ENCODE peak calls at places on chromosomes 7 and 10, in five cellular contexts. Q is activated CD4-positive, CD25-positive, alpha-beta regulatory T cell; E is lower lobe of right lung; O is SK-N-DZ; G is hippocampal formation. F is an unnamed sample.
A peak's percentile ranks its signal among the peaks of the same experiment; 100 is the strongest.

GRCh38 chr7:76352193-76352592 is 6.6 kb downstream of the YWHAG start:
- DNase-seq in G (no peak), Q (no peak), E (no peak), O (no peak), F (no peak)

GRCh38 chr10:31873724-31874123 is 54.9 kb downstream of the ARHGAP12 start:
- DNase-seq in O (no peak), G (no peak), Q (no peak), E (no peak), F (no peak)

GRCh38 chr10:124917168-124917938 is 24.6 kb upstream of the ZRANB1 start:
- DNase-seq in Q (peak; percentile 12), G (no peak), O (peak; percentile 43), E (peak; percentile 56), F (peak; percentile 30)

GRCh38 chr7:55590517-55591281 is 18.4 kb upstream of the VOPP1 start:
- DNase-seq in O (no peak), E (no peak), G (no peak), Q (no peak), F (no peak)

GRCh38 chr10:126844406-126844805 is 60.8 kb upstream of the DOCK1 start:
- DNase-seq in G (no peak), E (no peak), O (no peak), Q (no peak), F (no peak)

GRCh38 chr7:18163091-18163490 is 135.4 kb upstream of the PRPS1L1 start:
- DNase-seq in G (no peak), O (no peak), Q (no peak), E (no peak), F (no peak)

GRCh38 chr7:28318126-28318762 is 94.1 kb upstream of the CREB5 start:
- DNase-seq in G (no peak), Q (no peak), O (no peak), E (no peak), F (no peak)

GRCh38 chr7:150941983-150942590 is 36.0 kb downstream of the KCNH2 start:
- DNase-seq in Q (no peak), O (peak; percentile 69), G (peak; percentile 7), E (peak; percentile 58), F (no peak)

GRCh38 chr7:145289384-145289783 is 453.5 kb upstream of the TPK1 start:
- DNase-seq in O (no peak), G (no peak), Q (no peak), E (no peak), F (no peak)

GRCh38 chr7:48360574-48360973 is 189.3 kb downstream of the ABCA13 start:
- DNase-seq in E (no peak), O (no peak), Q (no peak), G (no peak), F (no peak)

GRCh38 chr7:21568762-21569161 is 25.9 kb downstream of the DNAH11 start:
- DNase-seq in G (no peak), E (no peak), Q (no peak), O (no peak), F (no peak)

GRCh38 chr10:3455385-3456334 is 283.1 kb upstream of the PITRM1 start:
- DNase-seq in E (no peak), G (no peak), O (no peak), Q (no peak), F (no peak)

GRCh38 chr10:72414642-72415041 is 59.9 kb upstream of the DNAJB12 start:
- DNase-seq in Q (no peak), E (no peak), O (no peak), G (no peak), F (no peak)

GRCh38 chr7:155589001-155589980 is 42.9 kb upstream of the CNPY1 start:
- DNase-seq in O (peak; percentile 27), Q (no peak), E (no peak), G (no peak), F (no peak)

GRCh38 chr7:24435002-24435401 is 138.2 kb upstream of the PALS2 start:
- DNase-seq in O (no peak), E (no peak), Q (no peak), G (no peak), F (no peak)

GRCh38 chr10:36688717-36689116 is 436.7 kb upstream of the ANKRD30A start:
- DNase-seq in Q (no peak), G (no peak), E (no peak), O (no peak), F (no peak)

GRCh38 chr7:106462365-106462859 is 177.6 kb upstream of the NAMPT start:
- DNase-seq in Q (no peak), O (peak; percentile 24), G (no peak), E (no peak), F (no peak)

GRCh38 chr10:114708717-114709352 is 50.8 kb upstream of the ABLIM1 start:
- DNase-seq in Q (no peak), G (no peak), E (no peak), O (no peak), F (no peak)

GRCh38 chr10:62744136-62744535 is 60.4 kb upstream of the ADO start:
- DNase-seq in O (no peak), Q (no peak), E (no peak), G (no peak), F (no peak)

GRCh38 chr10:102511562-102512274 is 7.9 kb downstream of the SUFU start:
- DNase-seq in E (no peak), Q (no peak), O (no peak), G (no peak), F (no peak)

GRCh38 chr10:98110356-98110755 is 24.1 kb upstream of the R3HCC1L start:
- DNase-seq in O (no peak), G (no peak), E (no peak), Q (no peak), F (no peak)

GRCh38 chr10:84108797-84109196 is 30.5 kb upstream of the GHITM start:
- DNase-seq in Q (no peak), O (no peak), G (no peak), E (no peak), F (no peak)

GRCh38 chr7:11153694-11154093 is 180.0 kb downstream of the PHF14 start:
- DNase-seq in Q (no peak), O (no peak), E (no peak), G (no peak), F (no peak)

GRCh38 chr10:76523215-76523614 is 1091.8 kb downstream of the LRMDA start:
- DNase-seq in Q (no peak), G (no peak), E (no peak), O (no peak), F (no peak)

GRCh38 chr7:151808296-151809155 is 68.4 kb downstream of the PRKAG2 start:
- DNase-seq in Q (no peak), G (no peak), E (peak; percentile 48), O (peak; percentile 75), F (no peak)

GRCh38 chr10:22655312-22655973 is 58.9 kb downstream of the PIP4K2A start:
- DNase-seq in E (no peak), G (no peak), O (no peak), Q (no peak), F (peak; percentile 38)

GRCh38 chr10:43594944-43595589 is 11.2 kb upstream of the ZNF485 start:
- DNase-seq in O (no peak), Q (no peak), E (no peak), G (no peak), F (no peak)

GRCh38 chr7:15400440-15400839 is 161.4 kb downstream of the AGMO start:
- DNase-seq in O (no peak), E (no peak), Q (no peak), G (no peak), F (no peak)

GRCh38 chr7:104142147-104142546 is 65.7 kb downstream of the ORC5 start:
- DNase-seq in G (no peak), O (no peak), Q (no peak), E (no peak), F (no peak)

GRCh38 chr7:134737561-134738353 is 41.7 kb upstream of the CALD1 start:
- DNase-seq in O (no peak), Q (no peak), E (no peak), G (no peak), F (no peak)

GRCh38 chr7:38070718-38071117 is 107.3 kb upstream of the STARD3NL start:
- DNase-seq in E (no peak), Q (no peak), G (no peak), O (peak; percentile 2), F (no peak)

GRCh38 chr7:80833289-80834104 is 85.4 kb downstream of the SEMA3C start:
- DNase-seq in G (no peak), E (no peak), O (peak; percentile 89), Q (no peak), F (no peak)

GRCh38 chr7:37526623-37527022 is 78.0 kb upstream of the ELMO1 start:
- DNase-seq in E (no peak), G (no peak), Q (no peak), O (no peak), F (no peak)

GRCh38 chr7:55019329-55019690 is 493 bp downstream of the EGFR start:
- DNase-seq in Q (no peak), O (peak; percentile 15), G (no peak), E (peak; percentile 78), F (no peak)

GRCh38 chr7:88462799-88463198 is 156.1 kb upstream of the STEAP4 start:
- DNase-seq in G (no peak), O (no peak), E (no peak), Q (no peak), F (no peak)

GRCh38 chr7:70563960-70564359 is 568.0 kb upstream of the GALNT17 start:
- DNase-seq in O (no peak), E (no peak), Q (no peak), G (no peak), F (no peak)

GRCh38 chr7:91079491-91079890 is 184.7 kb upstream of the FZD1 start:
- DNase-seq in G (no peak), E (no peak), O (no peak), Q (no peak), F (no peak)

GRCh38 chr7:131596785-131597184 is 40.4 kb upstream of the PODXL start:
- DNase-seq in Q (no peak), E (no peak), O (no peak), G (no peak), F (no peak)

GRCh38 chr7:128923411-128923800 is 12.9 kb upstream of the KCP start:
- DNase-seq in G (no peak), O (no peak), Q (no peak), E (no peak), F (no peak)

GRCh38 chr7:101466871-101467270 is 104.2 kb downstream of the COL26A1 start:
- DNase-seq in O (no peak), E (no peak), G (no peak), Q (no peak), F (no peak)

F was measured in activated CD4-positive, alpha-beta T cell treated with anti-CD3 and anti-CD28 coated beads for 4 hours.